ENCODE peak calls at places on chromosomes 7 and 10, in eight cellular contexts. D, U, R, S, A, N, M and F are unnamed samples.

GRCh38 chr7:27032843-27033242 is 63.0 kb downstream of the HOXA1 start:
- DNase-seq in D (no peak), U (no peak), R (no peak), S (no peak), A (peak), N (no peak), M (no peak), F (no peak)

GRCh38 chr10:71033396-71033980 is 145.1 kb upstream of the PCBD1 start:
- DNase-seq in D (no peak), U (no peak), R (no peak), S (no peak), A (no peak), N (no peak), M (no peak), F (no peak)

GRCh38 chr10:112490543-112490942 is 43.5 kb downstream of the VTI1A start:
- DNase-seq in D (peak), U (no peak), R (no peak), S (no peak), A (peak), N (no peak), M (peak), F (no peak)

GRCh38 chr10:5861269-5862031 is 28.2 kb downstream of the ANKRD16 start:
- DNase-seq in D (peak), U (no peak), R (no peak), S (no peak), A (no peak), N (no peak), M (no peak), F (no peak)

GRCh38 chr10:128086003-128086863 is 40.0 kb downstream of the MKI67 start:
- DNase-seq in D (no peak), U (no peak), R (no peak), S (peak), A (no peak), N (no peak), M (no peak), F (no peak)

GRCh38 chr7:40700653-40701475 is 566.1 kb downstream of the SUGCT start:
- DNase-seq in D (peak), U (no peak), R (no peak), S (no peak), A (no peak), N (no peak), M (no peak), F (no peak)

GRCh38 chr7:150811-151221 is 41.6 kb upstream of the FAM20C start:
- DNase-seq in D (no peak), U (no peak), R (no peak), S (no peak), A (no peak), N (no peak), M (no peak), F (no peak)

GRCh38 chr7:157419030-157419293 is 82.2 kb downstream of the DNAJB6 start:
- DNase-seq in D (no peak), U (no peak), R (no peak), S (no peak), A (no peak), N (no peak), M (no peak), F (no peak)

GRCh38 chr10:83886871-83887270 is 252.4 kb upstream of the GHITM start:
- DNase-seq in D (no peak), U (no peak), R (no peak), S (no peak), A (peak), N (no peak), M (no peak), F (no peak)